ENCODE peak calls at places on chromosome 19, in four cellular contexts. B, K, U and W are unnamed samples.

GRCh38 chr19:4369109-4369887 is 25.9 kb downstream of the MPND start:
- DNase-seq in B (no peak), K (peak), U (no peak), W (peak)

GRCh38 chr19:508204-509150 is 1.2 kb downstream of the TPGS1 start:
- DNase-seq in B (no peak), K (no peak), U (no peak), W (no peak)

GRCh38 chr19:4456843-4457653 is 546 bp downstream of the UBXN6 start:
- DNase-seq in B (peak), K (no peak), U (peak), W (peak)

GRCh38 chr19:4916292-4917082 is 7.2 kb downstream of the UHRF1 start:
- DNase-seq in B (no peak), K (no peak), U (no peak), W (no peak)

GRCh38 chr19:14473915-14474578 is 1.1 kb downstream of the PTGER1 start:
- DNase-seq in B (no peak), K (no peak), U (no peak), W (no peak)

GRCh38 chr19:10752913-10753285 is 35.0 kb downstream of the DNM2 start:
- DNase-seq in B (no peak), K (no peak), U (no peak), W (no peak)

GRCh38 chr19:12156254-12157058 is at the start of gene ZNF625:
- DNase-seq in B (peak), K (peak), U (peak), W (peak)

GRCh38 chr19:12333162-12334159 is at the start of gene ZNF563:
- DNase-seq in B (peak), K (peak), U (peak), W (peak)

GRCh38 chr19:1027953-1028902 is 1.8 kb downstream of the CNN2 start:
- DNase-seq in B (peak), K (no peak), U (peak), W (peak)

DNA sequence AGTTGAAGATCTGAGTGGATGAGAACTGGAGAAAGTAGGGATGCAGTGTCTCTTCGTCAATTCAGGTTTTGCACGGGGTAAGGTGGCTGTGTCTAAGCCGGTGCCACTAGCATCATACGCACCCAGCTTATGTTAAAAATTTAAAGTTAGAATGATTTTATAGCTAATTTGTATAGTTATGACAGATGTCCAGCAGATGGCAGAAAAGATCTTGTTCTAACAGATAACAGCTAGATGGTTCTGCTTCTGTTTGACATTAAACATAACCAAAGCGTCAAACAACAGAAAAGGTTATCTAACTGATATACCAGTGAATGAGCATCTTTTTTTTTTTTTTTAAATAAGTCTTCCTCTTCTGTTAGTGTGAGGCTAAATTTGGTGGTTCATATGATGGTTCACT is 18.8 kb upstream of the EDDM13 start:
- DNase-seq in B (no peak), K (peak), U (peak), W (peak)
- TF ChIP-seq CTCF in B (no peak), K (peak), U (peak), W (peak)

GRCh38 chr19:35400773-35401100 is 29.9 kb downstream of the GPR42 start:
- DNase-seq in B (no peak), K (no peak), U (no peak), W (no peak)
- TF ChIP-seq CTCF in B (no peak), K (no peak), U (no peak), W (no peak)

GRCh38 chr19:54178581-54179261 is 5.8 kb upstream of the TMC4 start:
- DNase-seq in B (no peak), K (no peak), U (no peak), W (no peak)

GRCh38 chr19:54179262-54179587 is 6.3 kb upstream of the TMC4 start:
- DNase-seq in B (no peak), K (no peak), U (no peak), W (no peak)

GRCh38 chr19:54183431-54183830 is 5.9 kb downstream of the MBOAT7 start:
- DNase-seq in B (no peak), K (no peak), U (no peak), W (no peak)

GRCh38 chr19:54180691-54181091 is 7.7 kb upstream of the TMC4 start:
- DNase-seq in B (no peak), K (no peak), U (no peak), W (no peak)

GRCh38 chr19:54179921-54180452 is 7.0 kb upstream of the TMC4 start:
- DNase-seq in B (peak), K (no peak), U (peak), W (peak)
- TF ChIP-seq CTCF in B (peak), K (no peak), U (peak), W (peak)

GRCh38 chr19:17420267-17420924 is 549 bp downstream of the MVB12A start:
- DNase-seq in B (peak), K (no peak), U (no peak), W (peak)

GRCh38 chr19:17419154-17419490 is 725 bp upstream of the MVB12A start:
- DNase-seq in B (no peak), K (no peak), U (no peak), W (no peak)

GRCh38 chr19:17421942-17422341 is 2.1 kb downstream of the MVB12A start:
- DNase-seq in B (no peak), K (no peak), U (no peak), W (no peak)

GRCh38 chr19:17419491-17420266 is at the start of gene MVB12A:
- DNase-seq in B (peak), K (peak), U (peak), W (peak)

DNA sequence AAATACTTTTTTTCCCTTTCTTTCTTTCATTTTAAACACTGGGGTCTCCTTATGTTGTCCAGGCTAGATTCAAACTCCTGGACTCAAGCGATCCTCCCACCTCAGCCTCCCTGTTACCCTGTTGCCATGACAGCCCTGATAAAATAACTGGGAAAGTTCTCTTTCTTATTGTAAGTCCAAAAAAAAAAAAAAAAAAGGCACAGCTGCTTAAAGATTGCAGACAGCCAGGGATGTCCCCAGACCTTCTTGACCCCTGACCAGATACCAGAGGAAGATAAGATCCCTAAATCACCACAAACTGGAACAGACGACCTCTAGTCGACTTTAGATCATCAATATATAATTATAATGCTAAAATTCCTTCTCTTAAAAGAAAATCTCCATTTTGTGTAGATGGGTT is 1.1 kb upstream of the MVB12A start:
- DNase-seq in B (no peak), K (no peak), U (no peak), W (no peak)
- TF ChIP-seq CTCF in B (no peak), K (no peak), U (no peak), W (no peak)